ENCODE peak calls at places on chromosomes 4 and X, in ten cellular contexts. J is DMS53; B is cardiac fibroblast; K is amygdala; R is CD8-positive, alpha-beta T cell; H is activated effector memory CD4-positive, alpha-beta T cell treated with anti-CD3 and anti-CD28 coated beads, Interleukin-2, amount 50 U/mL, for 16 hours; U is H7; Y is activated CD4-positive, alpha-beta T cell treated with anti-CD3 and anti-CD28 coated beads for 4 hours; T is lung microvascular endothelial cell; Q is NCI-H1105. W is an unnamed sample.

GRCh38 chrX:109760922-109761250 is 27.8 kb upstream of the ACSL4 start:
- DNase-seq in U (peak), R (no peak), Y (no peak), T (no peak), B (no peak), H (no peak), Q (no peak), J (no peak), K (no peak), W (no peak)

GRCh38 chr4:15455290-15455689 is 14.4 kb upstream of the CC2D2A start:
- DNase-seq in J (no peak), Y (no peak), B (peak), U (no peak), Q (no peak), T (no peak), H (no peak), R (no peak), K (no peak), W (no peak)

GRCh38 chrX:124217289-124218251 is 114.9 kb upstream of the TEX13D start:
- DNase-seq in U (no peak), K (peak), T (peak), Y (peak), H (peak), R (peak), J (peak), B (peak), Q (no peak), W (peak)

GRCh38 chr4:38858097-38858420 is 1.4 kb upstream of the TLR6 start:
- DNase-seq in Y (no peak), U (no peak), Q (no peak), B (no peak), R (no peak), J (no peak), K (no peak), T (no peak), H (no peak), W (no peak)

GRCh38 chr4:1130318-1131186 is 17.2 kb upstream of the RNF212 start:
- DNase-seq in H (peak), Y (peak), K (peak), Q (peak), B (peak), J (peak), U (peak), T (peak), R (peak), W (peak)

GRCh38 chr4:1002131-1002630 is 9.0 kb upstream of the SLC26A1 start:
- DNase-seq in B (peak), J (peak), T (peak), Y (no peak), K (no peak), H (no peak), R (no peak), U (peak), Q (no peak), W (no peak)

GRCh38 chr4:94939791-94940530 is 182.2 kb downstream of the BMPR1B start:
- DNase-seq in B (no peak), H (no peak), T (no peak), U (no peak), Q (no peak), K (no peak), J (peak), Y (no peak), R (no peak), W (no peak)

GRCh38 chrX:106780664-106781377 is 21.7 kb upstream of the TBC1D8B start:
- DNase-seq in Q (no peak), Y (no peak), T (no peak), B (no peak), J (peak), H (no peak), K (no peak), R (no peak), U (no peak), W (no peak)

GRCh38 chr4:122450847-122451246 is 5.7 kb downstream of the IL2 start:
- DNase-seq in Y (peak), H (peak), J (peak), K (no peak), Q (no peak), B (peak), R (no peak), U (peak), T (peak), W (no peak)

GRCh38 chr4:34108456-34108855 is 2135.9 kb downstream of the ARAP2 start:
- DNase-seq in T (no peak), J (no peak), R (no peak), Y (no peak), Q (no peak), K (no peak), B (peak), U (no peak), H (no peak), W (no peak)

GRCh38 chr4:55491486-55491885 is 55.2 kb downstream of the CLOCK start:
- DNase-seq in U (no peak), H (no peak), Q (no peak), B (peak), K (no peak), J (no peak), R (no peak), Y (no peak), T (no peak), W (no peak)

GRCh38 chr4:53712326-53712725 is 121.0 kb upstream of the LNX1 start:
- DNase-seq in J (no peak), R (no peak), B (no peak), U (no peak), K (no peak), Y (no peak), T (no peak), Q (no peak), H (no peak), W (no peak)

GRCh38 chr4:7905461-7905915 is 34.2 kb downstream of the AFAP1 start:
- DNase-seq in K (no peak), J (no peak), T (no peak), U (no peak), R (no peak), B (no peak), Q (no peak), Y (no peak), H (no peak), W (no peak)

GRCh38 chrX:54090880-54091279 is 46.6 kb upstream of the PHF8 start:
- DNase-seq in H (no peak), Q (no peak), B (no peak), J (no peak), Y (no peak), R (no peak), U (no peak), T (no peak), K (no peak), W (no peak)

GRCh38 chr4:111639876-111640275 is 505.4 kb upstream of the FAM241A start:
- DNase-seq in Q (no peak), K (no peak), U (no peak), R (no peak), Y (no peak), J (peak), B (peak), H (no peak), T (peak), W (no peak)

GRCh38 chr4:8185280-8185679 is 13.8 kb upstream of the SH3TC1 start:
- DNase-seq in J (no peak), R (no peak), U (peak), B (peak), T (peak), H (no peak), K (no peak), Q (no peak), Y (no peak), W (no peak)

GRCh38 chrX:37888010-37888409 is 40.6 kb upstream of the DYNLT3 start:
- DNase-seq in K (no peak), B (no peak), Y (no peak), J (no peak), U (no peak), R (no peak), T (no peak), Q (no peak), H (no peak), W (no peak)

GRCh38 chr4:73620115-73620792 is at the start of gene RASSF6:
- DNase-seq in K (no peak), R (no peak), Q (peak), J (peak), U (peak), B (no peak), T (no peak), H (peak), Y (no peak), W (peak)

W was measured in NCI-H2081.